ENCODE peak calls at places on chromosome 21, in seven cellular contexts. I is GM23338, Y is HCT116, C is A549, F is GM23248, M is IMR-90, R is HepG2. B is an unnamed sample.

GRCh38 chr21:16775056-16775455 is 737.8 kb upstream of the CXADR start:
- DNase-seq in I (peak), Y (no peak), C (no peak), F (no peak), M (no peak), R (no peak), B (no peak)

GRCh38 chr21:36211660-36212512 is 55.3 kb downstream of the DOP1B start:
- DNase-seq in I (no peak), Y (no peak), C (no peak), F (peak), M (peak), R (no peak), B (no peak)

GRCh38 chr21:40512590-40512989 is 334.4 kb downstream of the DSCAM start:
- DNase-seq in I (peak), Y (no peak), C (no peak), F (no peak), M (no peak), R (no peak), B (no peak)

GRCh38 chr21:40020651-40021050 is 153.4 kb downstream of the PCP4 start:
- DNase-seq in I (no peak), Y (no peak), C (no peak), F (no peak), M (no peak), R (no peak), B (no peak)

GRCh38 chr21:18204931-18205330 is 39.7 kb upstream of the CHODL start:
- DNase-seq in I (peak), Y (no peak), C (no peak), F (no peak), M (no peak), R (no peak), B (no peak)

GRCh38 chr21:37000381-37000780 is 6.1 kb upstream of the RIPPLY3 start:
- DNase-seq in I (no peak), Y (peak), C (no peak), F (no peak), M (no peak), R (no peak), B (no peak)

GRCh38 chr21:26788783-26789182 is 56.4 kb downstream of the ADAMTS1 start:
- DNase-seq in I (no peak), Y (no peak), C (no peak), F (no peak), M (peak), R (no peak), B (no peak)

GRCh38 chr21:46480466-46480865 is 21.8 kb downstream of the DIP2A start:
- DNase-seq in I (no peak), Y (no peak), C (no peak), F (no peak), M (no peak), R (no peak), B (no peak)

GRCh38 chr21:26388731-26389231 is 184.3 kb downstream of the CYYR1 start:
- DNase-seq in I (no peak), Y (no peak), C (peak), F (peak), M (peak), R (no peak), B (no peak)

GRCh38 chr21:16913010-16913409 is 599.8 kb upstream of the CXADR start:
- DNase-seq in I (peak), Y (no peak), C (no peak), F (peak), M (no peak), R (no peak), B (no peak)

GRCh38 chr21:26756491-26757159 is 88.6 kb downstream of the ADAMTS1 start:
- DNase-seq in I (no peak), Y (no peak), C (no peak), F (peak), M (peak), R (no peak), B (no peak)

GRCh38 chr21:36097427-36098230 is 27.8 kb downstream of the CBR1 start:
- DNase-seq in I (no peak), Y (no peak), C (no peak), F (no peak), M (no peak), R (no peak), B (no peak)

GRCh38 chr21:19510057-19510456 is 1106.5 kb upstream of the TMPRSS15 start:
- DNase-seq in I (no peak), Y (no peak), C (no peak), F (no peak), M (no peak), R (no peak), B (no peak)

GRCh38 chr21:25107708-25108107 is 499.6 kb downstream of the MRPL39 start:
- DNase-seq in I (no peak), Y (no peak), C (no peak), F (peak), M (peak), R (no peak), B (no peak)

GRCh38 chr21:39472211-39472610 is 20.4 kb downstream of the SH3BGR start:
- DNase-seq in I (peak), Y (no peak), C (no peak), F (no peak), M (no peak), R (no peak), B (no peak)

GRCh38 chr21:44085491-44086321 is 21.5 kb upstream of the PWP2 start:
- DNase-seq in I (no peak), Y (no peak), C (no peak), F (no peak), M (no peak), R (no peak), B (no peak)

GRCh38 chr21:27024316-27024715 is 57.4 kb upstream of the ADAMTS5 start:
- DNase-seq in I (no peak), Y (no peak), C (no peak), F (peak), M (peak), R (no peak), B (no peak)

GRCh38 chr21:23093259-23093658 is 2095.1 kb downstream of the NCAM2 start:
- DNase-seq in I (no peak), Y (no peak), C (no peak), F (no peak), M (no peak), R (no peak), B (no peak)

GRCh38 chr21:27424601-27425000 is 457.7 kb upstream of the ADAMTS5 start:
- DNase-seq in I (no peak), Y (no peak), C (no peak), F (peak), M (peak), R (no peak), B (no peak)

GRCh38 chr21:16358021-16358420 is 628.2 kb downstream of the USP25 start:
- DNase-seq in I (no peak), Y (no peak), C (no peak), F (no peak), M (no peak), R (no peak), B (no peak)

GRCh38 chr21:39525129-39525528 is 73.4 kb downstream of the SH3BGR start:
- DNase-seq in I (no peak), Y (no peak), C (no peak), F (no peak), M (no peak), R (no peak), B (no peak)

GRCh38 chr21:43993420-43993934 is 18.6 kb upstream of the TRAPPC10 start:
- DNase-seq in I (no peak), Y (no peak), C (no peak), F (no peak), M (no peak), R (no peak), B (no peak)

GRCh38 chr21:35236090-35236489 is 187.0 kb upstream of the RUNX1 start:
- DNase-seq in I (no peak), Y (no peak), C (no peak), F (no peak), M (no peak), R (no peak), B (no peak)

GRCh38 chr21:36150192-36150711 is 6.4 kb upstream of the DOP1B start:
- DNase-seq in I (no peak), Y (no peak), C (no peak), F (peak), M (peak), R (no peak), B (no peak)

GRCh38 chr21:39265603-39266002 is 47.8 kb downstream of the BRWD1 start:
- DNase-seq in I (no peak), Y (no peak), C (no peak), F (no peak), M (no peak), R (no peak), B (no peak)

GRCh38 chr21:43768868-43769167 is 7.3 kb downstream of the CSTB start:
- DNase-seq in I (peak), Y (no peak), C (no peak), F (no peak), M (no peak), R (no peak), B (no peak)

GRCh38 chr21:26188422-26188821 is 17.9 kb upstream of the APP start:
- DNase-seq in I (no peak), Y (no peak), C (no peak), F (no peak), M (no peak), R (no peak), B (no peak)

DNA sequence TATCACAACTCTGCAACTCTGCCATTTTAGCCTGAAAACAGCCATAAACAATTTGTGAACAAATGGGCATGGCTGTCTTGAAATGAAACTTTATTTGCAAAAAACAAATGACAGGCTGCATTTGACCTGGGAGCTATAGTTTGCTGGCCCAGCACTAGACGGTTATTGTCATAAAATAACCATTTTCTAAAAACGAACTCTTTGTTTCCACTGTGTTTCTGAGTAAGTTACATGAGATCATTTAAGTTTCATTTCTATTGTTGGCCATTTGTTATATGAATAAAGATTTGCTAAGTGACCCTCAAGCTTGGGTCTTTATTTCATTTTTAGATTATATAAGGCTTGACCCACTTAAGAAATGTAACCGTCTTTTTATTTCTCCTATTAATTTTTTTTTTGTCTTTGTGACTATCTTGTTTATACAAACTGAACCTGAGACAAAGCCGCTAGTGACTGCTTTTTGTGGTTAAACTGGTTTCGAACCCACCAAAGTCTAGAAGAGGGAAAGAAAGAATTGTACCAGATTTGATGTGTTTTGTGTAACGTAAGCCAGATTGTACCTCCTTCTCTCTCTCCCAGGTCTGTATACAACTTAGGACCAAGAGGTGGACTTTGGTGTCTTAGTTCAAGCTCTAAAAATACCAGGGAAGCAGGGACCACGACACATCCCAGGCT is 12.9 kb upstream of the KCNJ15 start:
- DNase-seq in I (no peak), Y (no peak), C (no peak), F (no peak), M (no peak), R (no peak), B (no peak)
- H3K4me2 ChIP-seq in I (no peak), Y (no peak), C (no peak), F (no peak), M (no peak), R (no peak), B (no peak)

GRCh38 chr21:42521805-42522204 is 8.2 kb downstream of the SLC37A1 start:
- DNase-seq in I (no peak), Y (no peak), C (no peak), F (no peak), M (no peak), R (no peak), B (no peak)
- H3K4me2 ChIP-seq in I (no peak), Y (no peak), C (no peak), F (no peak), M (no peak), R (no peak), B (no peak)

DNA sequence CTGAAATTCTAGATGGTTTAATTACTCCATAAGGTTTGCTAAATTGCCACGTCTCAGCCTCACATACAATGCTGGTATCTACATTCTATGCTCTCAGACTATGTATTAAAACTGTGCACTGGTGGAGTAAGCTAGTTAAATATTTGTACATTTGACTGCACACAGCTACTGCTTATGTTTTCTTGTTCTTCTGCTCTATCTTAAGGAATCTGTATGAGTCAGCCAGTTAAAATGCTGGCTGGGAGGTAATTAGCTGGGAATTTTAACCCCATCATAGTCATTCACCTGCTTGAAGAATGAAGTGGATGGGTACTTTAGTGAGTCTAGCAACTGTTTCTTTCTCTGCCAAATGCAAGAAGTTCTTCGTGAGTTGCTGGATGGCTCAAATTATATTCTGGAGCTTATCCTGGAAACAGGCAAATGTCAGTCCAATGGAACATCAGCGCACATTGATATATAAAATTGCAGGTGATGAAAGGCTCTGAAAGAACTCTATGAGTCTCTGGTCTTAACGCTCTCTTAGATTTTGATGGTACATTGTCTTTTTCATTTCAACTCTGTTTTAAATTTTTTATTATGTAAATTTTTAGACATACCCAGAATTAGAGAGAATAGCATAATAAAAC is 83.4 kb downstream of the BACH1 start:
- DNase-seq in I (no peak), Y (no peak), C (peak), F (peak), M (peak), R (peak), B (no peak)
- H3K4me2 ChIP-seq in I (no peak), Y (peak), C (peak), F (no peak), M (peak), R (no peak), B (no peak)

GRCh38 chr21:42040411-42041180 is 30.4 kb upstream of the ZBTB21 start:
- DNase-seq in I (no peak), Y (peak), C (peak), F (peak), M (peak), R (peak), B (no peak)
- H3K4me2 ChIP-seq in I (no peak), Y (peak), C (no peak), F (peak), M (peak), R (peak), B (no peak)

GRCh38 chr21:33419538-33420123 is 16.4 kb downstream of the IFNGR2 start:
- DNase-seq in I (no peak), Y (no peak), C (no peak), F (peak), M (peak), R (no peak), B (no peak)
- H3K4me2 ChIP-seq in I (no peak), Y (no peak), C (no peak), F (no peak), M (no peak), R (no peak), B (no peak)

DNA sequence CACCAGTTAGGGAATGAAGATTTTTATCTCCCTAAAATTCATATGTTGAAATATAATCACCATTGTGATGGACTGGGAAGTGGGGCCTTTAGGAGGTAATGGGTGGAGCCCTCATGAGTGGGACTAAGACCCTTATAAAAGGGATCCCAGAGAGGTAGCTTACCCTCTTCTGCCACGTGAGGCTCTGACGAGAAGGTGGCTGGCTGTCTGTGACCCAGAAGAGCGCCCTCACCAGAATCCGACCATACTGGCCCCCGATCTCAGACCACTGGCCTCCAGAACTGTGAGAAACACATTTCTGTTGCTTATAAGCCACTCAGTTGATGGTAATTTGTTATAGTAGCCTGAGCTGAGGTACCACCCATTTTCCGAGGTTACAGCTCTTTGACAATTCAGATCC is 27.7 kb upstream of the HUNK start:
- DNase-seq in I (peak), Y (no peak), C (no peak), F (no peak), M (no peak), R (no peak), B (no peak)
- H3K4me2 ChIP-seq in I (peak), Y (no peak), C (no peak), F (no peak), M (no peak), R (no peak), B (no peak)

DNA sequence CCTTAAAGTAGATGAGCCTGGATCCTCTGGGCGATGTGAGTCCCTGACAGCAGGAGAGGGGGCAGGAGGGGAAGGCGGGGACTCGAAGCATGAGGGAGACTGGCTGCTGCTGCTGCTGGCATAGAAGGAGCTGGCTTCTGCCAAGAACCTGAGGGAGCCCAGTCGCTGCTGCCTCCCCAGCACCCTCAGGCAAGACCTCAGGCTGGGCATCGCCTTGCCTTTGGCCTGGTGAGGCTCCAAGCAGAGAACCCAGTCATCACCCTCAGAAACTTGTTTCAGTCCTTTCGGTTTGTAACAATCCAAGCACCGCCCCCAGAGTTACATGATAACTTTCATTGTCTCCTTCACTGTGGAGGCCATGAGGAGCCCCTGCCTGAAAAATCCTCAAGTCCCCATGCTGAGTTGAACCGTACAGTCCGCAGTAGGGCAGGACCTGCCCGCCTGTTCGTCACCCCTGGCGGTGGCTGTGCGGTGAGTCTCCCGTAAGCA is 38.8 kb downstream of the POFUT2 start:
- DNase-seq in I (peak), Y (no peak), C (no peak), F (peak), M (peak), R (no peak), B (no peak)
- H3K4me2 ChIP-seq in I (peak), Y (no peak), C (peak), F (peak), M (peak), R (peak), B (peak)

GRCh38 chr21:15054089-15054488 is 10.7 kb downstream of the NRIP1 start:
- DNase-seq in I (no peak), Y (no peak), C (no peak), F (no peak), M (no peak), R (no peak), B (no peak)

GRCh38 chr21:15057290-15057689 is 7.5 kb downstream of the NRIP1 start:
- DNase-seq in I (peak), Y (no peak), C (no peak), F (no peak), M (no peak), R (no peak), B (no peak)

GRCh38 chr21:15051652-15052554 is 12.9 kb downstream of the NRIP1 start:
- DNase-seq in I (no peak), Y (no peak), C (no peak), F (no peak), M (peak), R (no peak), B (no peak)

GRCh38 chr21:15053531-15053930 is 11.3 kb downstream of the NRIP1 start:
- DNase-seq in I (no peak), Y (no peak), C (no peak), F (no peak), M (no peak), R (no peak), B (no peak)

GRCh38 chr21:15054606-15055239 is 10.1 kb downstream of the NRIP1 start:
- DNase-seq in I (no peak), Y (no peak), C (no peak), F (no peak), M (no peak), R (no peak), B (no peak)
- H3K4me2 ChIP-seq in I (no peak), Y (peak), C (peak), F (peak), M (no peak), R (peak), B (no peak)

GRCh38 chr21:28632718-28633408 is 359.8 kb downstream of the LTN1 start:
- DNase-seq in I (peak), Y (no peak), C (no peak), F (peak), M (peak), R (no peak), B (peak)
- H3K4me2 ChIP-seq in I (no peak), Y (no peak), C (peak), F (peak), M (no peak), R (no peak), B (no peak)